ENCODE peak calls at places on chromosomes 5 and 9, in four cellular contexts. A is WTC11, Q is Peyer's patch, L is OCI-LY7. Y is an unnamed sample.

GRCh38 chr5:1137567-1138444 is 25.9 kb upstream of the SLC12A7 start:
- DNase-seq in A (no peak), Q (peak), L (peak), Y (no peak)

GRCh38 chr5:75156585-75156984 is 80.1 kb downstream of the ANKRD31 start:
- DNase-seq in A (no peak), Q (no peak), L (no peak), Y (no peak)

GRCh38 chr9:134381671-134382505 is 55.6 kb downstream of the RXRA start:
- DNase-seq in A (no peak), Q (peak), L (peak), Y (no peak)

GRCh38 chr5:2727620-2728019 is 23.9 kb downstream of the IRX2 start:
- DNase-seq in A (no peak), Q (no peak), L (no peak), Y (no peak)

GRCh38 chr9:122115176-122116035 is 22.3 kb upstream of the TTLL11 start:
- DNase-seq in A (no peak), Q (no peak), L (no peak), Y (no peak)

GRCh38 chr5:172945151-172945550 is 14.1 kb upstream of the RPL26L1 start:
- DNase-seq in A (no peak), Q (no peak), L (no peak), Y (no peak)

GRCh38 chr9:2116073-2116472 is 100.9 kb downstream of the SMARCA2 start:
- DNase-seq in A (peak), Q (no peak), L (peak), Y (no peak)

GRCh38 chr9:35923927-35924763 is 14.9 kb downstream of the SPAAR start:
- DNase-seq in A (no peak), Q (no peak), L (no peak), Y (no peak)

GRCh38 chr9:93238953-93239352 is 55.0 kb downstream of the WNK2 start:
- DNase-seq in A (no peak), Q (no peak), L (no peak), Y (no peak)

GRCh38 chr5:89417515-89417914 is 534.5 kb upstream of the MEF2C start:
- DNase-seq in A (no peak), Q (no peak), L (no peak), Y (no peak)

GRCh38 chr5:111076076-111076475 is 4.6 kb downstream of the TSLP start:
- DNase-seq in A (no peak), Q (no peak), L (no peak), Y (no peak)

GRCh38 chr5:32928761-32929160 is 217.6 kb downstream of the NPR3 start:
- DNase-seq in A (no peak), Q (no peak), L (no peak), Y (no peak)

GRCh38 chr5:98794414-98795080 is 21.1 kb downstream of the RGMB start:
- DNase-seq in A (no peak), Q (no peak), L (no peak), Y (no peak)

GRCh38 chr9:106287108-106287631 is 575.8 kb upstream of the ZNF462 start:
- DNase-seq in A (no peak), Q (no peak), L (no peak), Y (peak)

GRCh38 chr5:2000591-2000990 is 117.9 kb upstream of the IRX4 start:
- DNase-seq in A (no peak), Q (no peak), L (no peak), Y (no peak)

GRCh38 chr5:126354012-126354856 is 69.0 kb upstream of the GRAMD2B start:
- DNase-seq in A (no peak), Q (no peak), L (peak), Y (no peak)

GRCh38 chr5:32165597-32165996 is 8.5 kb downstream of the GOLPH3 start:
- DNase-seq in A (no peak), Q (no peak), L (no peak), Y (no peak)

GRCh38 chr5:173969167-173970049 is 19.6 kb upstream of the C5orf47 start:
- DNase-seq in A (no peak), Q (no peak), L (no peak), Y (no peak)

GRCh38 chr5:32302822-32303754 is 9.7 kb downstream of the MTMR12 start:
- DNase-seq in A (no peak), Q (no peak), L (no peak), Y (no peak)